ENCODE peak calls at places on chromosomes 4 and X, in four cellular contexts. Y, F, X and A are unnamed samples.

GRCh38 chrX:31200430-31200829 is 128.6 kb upstream of the FTHL17 start:
- DNase-seq in Y (no peak), F (no peak), X (no peak), A (no peak)

GRCh38 chr4:153023692-153024394 is 87.7 kb downstream of the FHDC1 start:
- DNase-seq in Y (no peak), F (no peak), X (no peak), A (no peak)

GRCh38 chr4:176660561-176660960 is 132.2 kb downstream of the VEGFC start:
- DNase-seq in Y (no peak), F (no peak), X (no peak), A (no peak)

GRCh38 chr4:105956566-105956965 is 61.3 kb downstream of the NPNT start:
- DNase-seq in Y (no peak), F (no peak), X (no peak), A (no peak)

GRCh38 chr4:87041142-87041541 is 106.3 kb downstream of the AFF1 start:
- DNase-seq in Y (peak), F (no peak), X (no peak), A (no peak)

GRCh38 chrX:10769165-10769564 is 148.8 kb upstream of the MID1 start:
- DNase-seq in Y (peak), F (no peak), X (no peak), A (peak)

GRCh38 chr4:54581807-54582206 is 76.0 kb upstream of the KIT start:
- DNase-seq in Y (no peak), F (no peak), X (no peak), A (no peak)

GRCh38 chr4:61064636-61065035 is 135.5 kb upstream of the ADGRL3 start:
- DNase-seq in Y (no peak), F (no peak), X (no peak), A (no peak)

GRCh38 chr4:1834047-1834769 is 21.7 kb downstream of the LETM1 start:
- DNase-seq in Y (no peak), F (no peak), X (no peak), A (peak)

GRCh38 chr4:1797861-1798529 is 4.9 kb downstream of the FGFR3 start:
- DNase-seq in Y (no peak), F (no peak), X (no peak), A (no peak)

GRCh38 chr4:105471566-105472176 is 2.2 kb downstream of the PPA2 start:
- DNase-seq in Y (peak), F (peak), X (peak), A (peak)

GRCh38 chrX:21745756-21746155 is 12.2 kb downstream of the SMPX start:
- DNase-seq in Y (peak), F (peak), X (peak), A (peak)

GRCh38 chr4:136302566-136302965 is 1229.7 kb downstream of the PCDH18 start:
- DNase-seq in Y (no peak), F (no peak), X (no peak), A (no peak)

GRCh38 chr4:80321341-80321740 is 14.2 kb upstream of the CFAP299 start:
- DNase-seq in Y (no peak), F (no peak), X (no peak), A (no peak)

GRCh38 chr4:41597494-41597893 is 59.5 kb downstream of the LIMCH1 start:
- DNase-seq in Y (no peak), F (no peak), X (no peak), A (no peak)

GRCh38 chrX:68929332-68930150 is 100.7 kb downstream of the EFNB1 start:
- DNase-seq in Y (peak), F (no peak), X (peak), A (no peak)

GRCh38 chr4:119238068-119238722 is 25.7 kb downstream of the USP53 start:
- DNase-seq in Y (no peak), F (peak), X (no peak), A (peak)

GRCh38 chr4:100469555-100469954 is 48.3 kb downstream of the EMCN start:
- DNase-seq in Y (no peak), F (no peak), X (no peak), A (no peak)

GRCh38 chrX:119145241-119145653 is 17.6 kb upstream of the KIAA1210 start:
- DNase-seq in Y (peak), F (peak), X (no peak), A (no peak)

GRCh38 chr4:14096406-14096965 is 469.0 kb upstream of the BOD1L1 start:
- DNase-seq in Y (peak), F (no peak), X (no peak), A (no peak)

GRCh38 chr4:146407669-146408084 is 114.1 kb downstream of the SLC10A7 start:
- DNase-seq in Y (peak), F (no peak), X (no peak), A (no peak)

GRCh38 chr4:7045961-7046921 is 3.1 kb downstream of the TADA2B start:
- DNase-seq in Y (no peak), F (no peak), X (no peak), A (peak)

GRCh38 chrX:81957900-81958545 is 756.1 kb downstream of the SH3BGRL start:
- DNase-seq in Y (no peak), F (peak), X (no peak), A (peak)

GRCh38 chr4:7983296-7983695 is 43.6 kb upstream of the AFAP1 start:
- DNase-seq in Y (no peak), F (no peak), X (no peak), A (no peak)

GRCh38 chr4:815464-816146 is 10.3 kb downstream of the CPLX1 start:
- DNase-seq in Y (no peak), F (no peak), X (no peak), A (no peak)

GRCh38 chr4:110781944-110782343 is 159.1 kb upstream of the PITX2 start:
- DNase-seq in Y (no peak), F (no peak), X (no peak), A (no peak)

GRCh38 chrX:118779581-118779980 is 44.0 kb upstream of the ZCCHC12 start:
- DNase-seq in Y (no peak), F (no peak), X (no peak), A (no peak)

GRCh38 chr4:186335793-186336192 is 69.8 kb downstream of the F11 start:
- DNase-seq in Y (no peak), F (no peak), X (no peak), A (no peak)

GRCh38 chr4:139522457-139522856 is 33.6 kb downstream of the SETD7 start:
- DNase-seq in Y (no peak), F (no peak), X (no peak), A (no peak)

GRCh38 chr4:6114181-6114580 is 86.2 kb downstream of the JAKMIP1 start:
- DNase-seq in Y (no peak), F (no peak), X (no peak), A (no peak)

GRCh38 chr4:30714408-30715031 is 5.6 kb upstream of the PCDH7 start:
- DNase-seq in Y (peak), F (peak), X (no peak), A (peak)

GRCh38 chr4:22678851-22679517 is 13.8 kb upstream of the GBA3 start:
- DNase-seq in Y (no peak), F (no peak), X (no peak), A (no peak)

GRCh38 chrX:3451566-3451965 is 105.1 kb upstream of the MXRA5 start:
- DNase-seq in Y (peak), F (no peak), X (no peak), A (no peak)

GRCh38 chr4:26520728-26521442 is 30.6 kb upstream of the CCKAR start:
- DNase-seq in Y (no peak), F (no peak), X (no peak), A (no peak)

GRCh38 chrX:11591712-11592351 is 73.9 kb downstream of the ARHGAP6 start:
- DNase-seq in Y (no peak), F (peak), X (no peak), A (no peak)

GRCh38 chr4:153209410-153209809 is 5.2 kb downstream of the TRIM2 start:
- DNase-seq in Y (no peak), F (no peak), X (no peak), A (no peak)

GRCh38 chr4:181890031-181890430 is 353.2 kb upstream of the TENM3 start:
- DNase-seq in Y (no peak), F (no peak), X (no peak), A (no peak)

GRCh38 chrX:3345281-3346081 is 971 bp downstream of the MXRA5 start:
- DNase-seq in Y (peak), F (no peak), X (peak), A (no peak)

GRCh38 chrX:11792461-11793421 is 34.7 kb downstream of the MSL3 start:
- DNase-seq in Y (no peak), F (peak), X (no peak), A (peak)

GRCh38 chr4:83054928-83055327 is 19.9 kb downstream of the COPS4 start:
- DNase-seq in Y (peak), F (peak), X (no peak), A (peak)
- TF ChIP-seq CTCF in Y (no peak), F (peak), X (peak), A (no peak)

DNA sequence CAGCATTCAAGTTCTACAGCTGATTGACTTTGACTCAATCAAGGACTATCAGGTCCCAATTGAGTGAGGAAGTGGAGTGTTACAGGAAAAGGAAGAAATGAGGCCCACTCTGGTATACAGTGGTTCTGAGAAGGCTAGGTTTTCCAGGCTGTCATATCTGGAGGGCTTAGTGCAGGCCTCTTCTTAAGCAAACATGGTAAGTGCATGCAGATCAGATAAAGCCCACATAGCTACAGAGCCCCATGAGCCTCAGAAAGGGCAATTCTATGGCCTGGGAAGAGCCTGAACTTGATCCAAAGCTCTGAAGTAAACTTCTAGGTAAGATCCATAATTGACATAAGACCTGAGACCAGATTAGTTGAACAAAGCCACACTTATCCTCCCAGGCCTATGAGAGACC is 29.0 kb upstream of the MAOA start:
- DNase-seq in Y (no peak), F (no peak), X (no peak), A (no peak)
- TF ChIP-seq CTCF in Y (no peak), F (no peak), X (no peak), A (no peak)

DNA sequence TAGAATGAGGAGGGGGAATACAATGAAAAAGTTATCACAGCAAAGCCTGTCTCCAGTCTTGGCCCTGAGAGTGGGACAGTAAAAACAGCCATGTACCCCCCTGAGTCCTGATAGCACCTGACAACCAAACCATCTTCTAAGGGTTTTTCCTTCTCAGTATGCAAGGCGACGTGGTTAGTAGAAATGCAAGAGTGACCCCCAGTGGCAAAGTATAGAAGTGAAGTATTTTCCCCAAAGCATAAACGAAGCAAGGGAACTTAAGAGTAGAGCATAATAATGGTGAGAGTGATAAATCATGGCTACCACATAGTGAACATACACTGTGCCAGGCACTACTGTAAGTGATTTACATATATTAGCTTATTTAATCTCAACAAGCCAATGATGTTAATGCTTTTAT is 52.8 kb downstream of the FAM47C start:
- DNase-seq in Y (peak), F (peak), X (no peak), A (peak)
- TF ChIP-seq CTCF in Y (peak), F (no peak), X (peak), A (peak)

DNA sequence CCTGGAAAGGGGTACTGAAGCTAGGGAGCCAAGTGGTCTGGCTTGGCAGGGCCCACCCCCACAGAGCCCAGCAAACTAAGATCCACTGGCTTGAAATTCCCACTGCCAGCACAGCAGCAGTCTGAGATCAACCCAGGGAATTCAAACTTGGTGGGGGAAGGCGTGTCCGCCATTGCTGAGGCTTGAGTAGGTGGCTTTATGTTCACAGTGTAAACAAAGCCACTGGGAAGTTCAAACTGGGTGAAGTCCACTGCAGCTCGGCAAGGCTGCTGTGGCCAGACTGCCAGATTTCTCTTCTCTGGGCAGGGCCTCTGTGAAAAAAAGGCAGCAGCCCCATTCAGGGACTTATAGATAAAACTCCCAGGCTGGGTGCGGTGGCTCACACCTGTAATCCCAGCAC is 58.9 kb downstream of the TFDP3 start:
- DNase-seq in Y (no peak), F (no peak), X (no peak), A (no peak)
- TF ChIP-seq CTCF in Y (no peak), F (no peak), X (no peak), A (no peak)

DNA sequence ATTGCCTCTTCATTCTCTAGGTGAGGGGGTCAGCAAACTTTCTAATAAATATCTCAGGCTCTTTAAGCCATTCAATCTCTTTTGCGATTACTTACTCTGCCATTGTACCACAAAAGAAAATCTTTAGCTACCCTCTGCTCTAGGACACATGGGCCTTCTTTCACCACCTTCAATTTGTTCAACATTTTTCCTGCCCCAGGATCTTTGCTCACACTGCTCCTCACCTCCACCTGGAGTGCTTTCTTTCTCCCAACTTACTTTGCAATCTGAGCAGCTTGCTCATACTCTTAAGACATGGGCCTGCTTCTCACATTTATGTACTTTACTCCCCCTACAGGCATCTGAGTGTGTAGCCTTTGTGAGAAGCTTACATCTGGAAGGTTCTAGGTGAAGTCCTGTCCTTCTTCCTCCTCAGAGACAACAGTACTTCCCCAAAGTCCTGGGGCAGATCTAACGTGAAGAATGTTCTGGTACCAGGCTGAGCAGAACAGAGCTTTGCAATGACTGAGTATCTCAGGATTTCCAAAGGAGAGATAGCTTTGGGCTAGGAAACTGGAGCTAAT is 55.0 kb upstream of the PRDM5 start:
- DNase-seq in Y (peak), F (peak), X (no peak), A (peak)
- TF ChIP-seq CTCF in Y (peak), F (peak), X (peak), A (peak)

DNA sequence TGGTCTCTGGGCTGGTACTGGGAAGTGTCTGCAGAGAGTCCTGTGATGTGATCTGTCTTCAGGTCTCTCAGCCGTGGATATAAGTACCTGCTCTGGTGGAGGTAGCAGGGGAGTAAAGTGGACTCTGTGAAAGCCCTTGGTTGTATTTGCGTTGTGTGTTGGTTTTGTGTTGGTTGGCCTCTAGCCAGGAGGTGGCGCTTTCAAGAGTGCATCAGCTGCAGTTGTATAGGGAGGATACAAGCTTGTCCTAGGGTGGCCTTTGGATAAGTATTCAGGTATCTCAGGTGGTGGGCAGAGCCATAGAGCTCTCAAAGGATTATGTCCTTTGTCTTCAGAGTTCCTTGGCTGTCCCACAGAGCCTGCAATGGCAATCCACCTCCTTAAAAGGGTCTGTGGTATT is 111.6 kb downstream of the MAGEB17 start:
- DNase-seq in Y (no peak), F (peak), X (no peak), A (no peak)
- TF ChIP-seq CTCF in Y (no peak), F (no peak), X (no peak), A (no peak)

DNA sequence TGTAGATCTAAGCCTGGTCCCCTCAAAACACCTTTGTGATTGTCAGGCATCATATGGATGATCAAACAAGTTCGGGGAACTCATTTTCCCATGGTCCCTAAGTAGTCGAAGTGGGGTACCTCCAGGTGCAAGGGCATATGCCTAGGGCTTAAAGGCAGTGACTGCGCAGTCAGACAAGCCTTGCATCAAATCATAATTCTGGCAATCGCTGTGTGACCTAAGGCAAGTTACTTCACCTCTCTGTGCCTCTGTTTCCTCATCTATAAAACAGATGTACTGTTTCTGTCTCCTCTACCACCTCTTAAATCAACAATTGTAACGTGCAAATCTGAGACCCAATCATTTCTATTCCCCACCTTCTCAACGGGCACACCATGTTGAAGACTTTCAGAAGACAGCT is 1.8 kb downstream of the CD99L2 start:
- DNase-seq in Y (no peak), F (no peak), X (no peak), A (no peak)
- TF ChIP-seq CTCF in Y (no peak), F (no peak), X (no peak), A (no peak)

GRCh38 chrX:24662344-24662743 is 15.2 kb upstream of the PCYT1B start:
- DNase-seq in Y (no peak), F (no peak), X (no peak), A (no peak)
- TF ChIP-seq CTCF in Y (no peak), F (no peak), X (no peak), A (no peak)

GRCh38 chr4:108536577-108536976 is 83.8 kb upstream of the RPL34 start:
- DNase-seq in Y (no peak), F (no peak), X (no peak), A (no peak)

GRCh38 chr4:108544504-108544903 is 75.9 kb upstream of the RPL34 start:
- DNase-seq in Y (peak), F (no peak), X (no peak), A (no peak)

GRCh38 chr4:108543359-108543968 is 76.9 kb upstream of the RPL34 start:
- DNase-seq in Y (no peak), F (no peak), X (no peak), A (no peak)

GRCh38 chr4:108535757-108536156 is 84.6 kb upstream of the RPL34 start:
- DNase-seq in Y (peak), F (no peak), X (no peak), A (no peak)

GRCh38 chr4:108540536-108540935 is 79.8 kb upstream of the RPL34 start:
- DNase-seq in Y (no peak), F (no peak), X (no peak), A (no peak)
- TF ChIP-seq CTCF in Y (no peak), F (no peak), X (no peak), A (no peak)